ENCODE peak calls at places on chromosomes 3 and 15, in five cellular contexts. One of them, this sample, is unnamed.

GRCh38 chr3:111936191-111936841 is 42.5 kb upstream of the ABHD10 start:
- DNase-seq in NCI-H510A: no peak
- DNase-seq in brain microvascular endothelial cell: peak
- DNase-seq in stimulated activated CD4-positive, alpha-beta T cell treated with anti-CD3 and anti-CD28 coated beads, Interleukin-4, amount 100 ng/mL, for 1 hour: no peak
- DNase-seq in NCI-H82: no peak
- DNase-seq in this sample: no peak

GRCh38 chr3:72970942-72971341 is 25.7 kb upstream of the PPP4R2 start:
- DNase-seq in NCI-H510A: no peak
- DNase-seq in brain microvascular endothelial cell: no peak
- DNase-seq in stimulated activated CD4-positive, alpha-beta T cell treated with anti-CD3 and anti-CD28 coated beads, Interleukin-4, amount 100 ng/mL, for 1 hour: no peak
- DNase-seq in NCI-H82: no peak
- DNase-seq in this sample: no peak

GRCh38 chr15:25684521-25685215 is 178.5 kb downstream of the ATP10A start:
- DNase-seq in NCI-H510A: no peak
- DNase-seq in brain microvascular endothelial cell: peak
- DNase-seq in stimulated activated CD4-positive, alpha-beta T cell treated with anti-CD3 and anti-CD28 coated beads, Interleukin-4, amount 100 ng/mL, for 1 hour: no peak
- DNase-seq in NCI-H82: no peak
- DNase-seq in this sample: no peak

GRCh38 chr3:52311567-52312119 is 4.5 kb upstream of the DNAH1 start:
- DNase-seq in NCI-H510A: no peak
- DNase-seq in brain microvascular endothelial cell: no peak
- DNase-seq in stimulated activated CD4-positive, alpha-beta T cell treated with anti-CD3 and anti-CD28 coated beads, Interleukin-4, amount 100 ng/mL, for 1 hour: no peak
- DNase-seq in NCI-H82: no peak
- DNase-seq in this sample: no peak

GRCh38 chr3:197155039-197155438 is 125.4 kb upstream of the MELTF start:
- DNase-seq in NCI-H510A: no peak
- DNase-seq in brain microvascular endothelial cell: no peak
- DNase-seq in stimulated activated CD4-positive, alpha-beta T cell treated with anti-CD3 and anti-CD28 coated beads, Interleukin-4, amount 100 ng/mL, for 1 hour: no peak
- DNase-seq in NCI-H82: no peak
- DNase-seq in this sample: no peak

GRCh38 chr3:149018247-149018646 is 26.9 kb downstream of the GYG1 start:
- DNase-seq in NCI-H510A: no peak
- DNase-seq in brain microvascular endothelial cell: peak
- DNase-seq in stimulated activated CD4-positive, alpha-beta T cell treated with anti-CD3 and anti-CD28 coated beads, Interleukin-4, amount 100 ng/mL, for 1 hour: no peak
- DNase-seq in NCI-H82: no peak
- DNase-seq in this sample: no peak

GRCh38 chr15:90347666-90348065 is 4.4 kb upstream of the ZNF774 start:
- DNase-seq in NCI-H510A: no peak
- DNase-seq in brain microvascular endothelial cell: no peak
- DNase-seq in stimulated activated CD4-positive, alpha-beta T cell treated with anti-CD3 and anti-CD28 coated beads, Interleukin-4, amount 100 ng/mL, for 1 hour: no peak
- DNase-seq in NCI-H82: no peak
- DNase-seq in this sample: no peak

GRCh38 chr3:191728186-191728585 is 267.2 kb downstream of the PYDC2 start:
- DNase-seq in NCI-H510A: no peak
- DNase-seq in brain microvascular endothelial cell: no peak
- DNase-seq in stimulated activated CD4-positive, alpha-beta T cell treated with anti-CD3 and anti-CD28 coated beads, Interleukin-4, amount 100 ng/mL, for 1 hour: no peak
- DNase-seq in NCI-H82: no peak
- DNase-seq in this sample: no peak

GRCh38 chr3:178875157-178875556 is 196.5 kb downstream of the ZMAT3 start:
- DNase-seq in NCI-H510A: no peak
- DNase-seq in brain microvascular endothelial cell: no peak
- DNase-seq in stimulated activated CD4-positive, alpha-beta T cell treated with anti-CD3 and anti-CD28 coated beads, Interleukin-4, amount 100 ng/mL, for 1 hour: no peak
- DNase-seq in NCI-H82: no peak
- DNase-seq in this sample: no peak

GRCh38 chr15:57566840-57567239 is 24.9 kb upstream of the MYZAP start:
- DNase-seq in NCI-H510A: no peak
- DNase-seq in brain microvascular endothelial cell: no peak
- DNase-seq in stimulated activated CD4-positive, alpha-beta T cell treated with anti-CD3 and anti-CD28 coated beads, Interleukin-4, amount 100 ng/mL, for 1 hour: no peak
- DNase-seq in NCI-H82: no peak
- DNase-seq in this sample: no peak

GRCh38 chr3:149473314-149473990 is 1.0 kb upstream of the TM4SF4 start:
- DNase-seq in NCI-H510A: peak
- DNase-seq in brain microvascular endothelial cell: peak
- DNase-seq in stimulated activated CD4-positive, alpha-beta T cell treated with anti-CD3 and anti-CD28 coated beads, Interleukin-4, amount 100 ng/mL, for 1 hour: no peak
- DNase-seq in NCI-H82: peak
- DNase-seq in this sample: peak

GRCh38 chr15:82862886-82863285 is 53.5 kb downstream of the WHAMM start:
- DNase-seq in NCI-H510A: no peak
- DNase-seq in brain microvascular endothelial cell: no peak
- DNase-seq in stimulated activated CD4-positive, alpha-beta T cell treated with anti-CD3 and anti-CD28 coated beads, Interleukin-4, amount 100 ng/mL, for 1 hour: no peak
- DNase-seq in NCI-H82: no peak
- DNase-seq in this sample: no peak

GRCh38 chr15:67109141-67110034 is 44.0 kb downstream of the SMAD3 start:
- DNase-seq in NCI-H510A: no peak
- DNase-seq in brain microvascular endothelial cell: peak
- DNase-seq in stimulated activated CD4-positive, alpha-beta T cell treated with anti-CD3 and anti-CD28 coated beads, Interleukin-4, amount 100 ng/mL, for 1 hour: no peak
- DNase-seq in NCI-H82: no peak
- DNase-seq in this sample: peak